ENCODE peak calls at places on chromosomes 7 and 10, in ten cellular contexts. One of them, this sample, is unnamed.

GRCh38 chr10:118832242-118832651 is 77.5 kb upstream of the CACUL1 start:
- DNase-seq in Caco-2: no peak
- DNase-seq in transverse colon: peak; percentile 57
- DNase-seq in AG04450: no peak
- DNase-seq in astrocyte of the spinal cord: no peak
- DNase-seq in NB4: peak; percentile 85
- DNase-seq in pancreas: peak; percentile 37
- DNase-seq in PC-9: no peak
- DNase-seq in fibroblast of lung: peak; percentile 15
- DNase-seq in AG09309: no peak
- DNase-seq in this sample: no peak

GRCh38 chr10:107476408-107476807 is 311.9 kb upstream of the SORCS1 start:
- DNase-seq in NB4: no peak
- DNase-seq in AG09309: no peak
- DNase-seq in transverse colon: no peak
- DNase-seq in AG04450: no peak
- DNase-seq in PC-9: no peak
- DNase-seq in astrocyte of the spinal cord: no peak
- DNase-seq in fibroblast of lung: no peak
- DNase-seq in Caco-2: no peak
- DNase-seq in pancreas: no peak
- DNase-seq in this sample: no peak

GRCh38 chr10:69123747-69124557 is at the start of gene VPS26A:
- DNase-seq in PC-9: peak; percentile 100
- DNase-seq in fibroblast of lung: peak; percentile 96
- DNase-seq in astrocyte of the spinal cord: peak; percentile 99
- DNase-seq in transverse colon: peak; percentile 99
- DNase-seq in AG09309: peak; percentile 90
- DNase-seq in Caco-2: peak; percentile 100
- DNase-seq in AG04450: peak; percentile 95
- DNase-seq in NB4: peak; percentile 99
- DNase-seq in pancreas: peak; percentile 99
- DNase-seq in this sample: peak; percentile 91

GRCh38 chr10:46992794-46993552 is 81.7 kb downstream of the PTPN20 start:
- DNase-seq in Caco-2: no peak
- DNase-seq in NB4: peak; percentile 63
- DNase-seq in fibroblast of lung: peak; percentile 34
- DNase-seq in astrocyte of the spinal cord: peak; percentile 47
- DNase-seq in pancreas: no peak
- DNase-seq in AG04450: no peak
- DNase-seq in AG09309: peak; percentile 13
- DNase-seq in transverse colon: peak; percentile 25
- DNase-seq in PC-9: no peak
- DNase-seq in this sample: no peak

GRCh38 chr10:103765981-103766380 is 89.4 kb downstream of the SH3PXD2A start:
- DNase-seq in AG04450: no peak
- DNase-seq in transverse colon: no peak
- DNase-seq in pancreas: no peak
- DNase-seq in AG09309: no peak
- DNase-seq in PC-9: peak; percentile 61
- DNase-seq in astrocyte of the spinal cord: peak; percentile 23
- DNase-seq in fibroblast of lung: peak; percentile 28
- DNase-seq in NB4: peak; percentile 30
- DNase-seq in Caco-2: no peak
- DNase-seq in this sample: no peak

GRCh38 chr7:78345293-78345692 is 546.7 kb downstream of the PHTF2 start:
- DNase-seq in PC-9: no peak
- DNase-seq in pancreas: no peak
- DNase-seq in astrocyte of the spinal cord: no peak
- DNase-seq in NB4: no peak
- DNase-seq in fibroblast of lung: no peak
- DNase-seq in AG04450: no peak
- DNase-seq in Caco-2: no peak
- DNase-seq in AG09309: no peak
- DNase-seq in transverse colon: no peak
- DNase-seq in this sample: no peak

GRCh38 chr10:47261121-47261520 is 38.9 kb upstream of the GDF10 start:
- DNase-seq in astrocyte of the spinal cord: no peak
- DNase-seq in fibroblast of lung: no peak
- DNase-seq in transverse colon: peak; percentile 9
- DNase-seq in AG04450: no peak
- DNase-seq in AG09309: no peak
- DNase-seq in pancreas: no peak
- DNase-seq in Caco-2: no peak
- DNase-seq in PC-9: no peak
- DNase-seq in NB4: peak; percentile 68
- DNase-seq in this sample: no peak

GRCh38 chr10:119654540-119654939 is 3.4 kb downstream of the BAG3 start:
- DNase-seq in PC-9: peak; percentile 52
- DNase-seq in astrocyte of the spinal cord: no peak
- DNase-seq in transverse colon: peak; percentile 62
- DNase-seq in fibroblast of lung: no peak
- DNase-seq in NB4: no peak
- DNase-seq in AG04450: no peak
- DNase-seq in Caco-2: no peak
- DNase-seq in AG09309: no peak
- DNase-seq in pancreas: peak; percentile 45
- DNase-seq in this sample: no peak

GRCh38 chr10:92304061-92304460 is 13.1 kb downstream of the MARCHF5 start:
- DNase-seq in fibroblast of lung: no peak
- DNase-seq in Caco-2: no peak
- DNase-seq in transverse colon: no peak
- DNase-seq in PC-9: no peak
- DNase-seq in NB4: no peak
- DNase-seq in astrocyte of the spinal cord: no peak
- DNase-seq in AG09309: no peak
- DNase-seq in AG04450: no peak
- DNase-seq in pancreas: no peak
- DNase-seq in this sample: no peak
- H3K4me3 ChIP-seq in fibroblast of lung: no peak overlapping the region
- H3K4me3 ChIP-seq in Caco-2: no peak overlapping the region
- H3K4me3 ChIP-seq in transverse colon: no peak overlapping the region
- H3K4me3 ChIP-seq in PC-9: no peak overlapping the region
- H3K4me3 ChIP-seq in NB4: no peak overlapping the region
- H3K4me3 ChIP-seq in astrocyte of the spinal cord: no peak overlapping the region
- H3K4me3 ChIP-seq in AG09309: no peak overlapping the region
- H3K4me3 ChIP-seq in AG04450: no peak overlapping the region
- H3K4me3 ChIP-seq in pancreas: no peak overlapping the region
- H3K4me3 ChIP-seq in this sample: no peak overlapping the region

DNA sequence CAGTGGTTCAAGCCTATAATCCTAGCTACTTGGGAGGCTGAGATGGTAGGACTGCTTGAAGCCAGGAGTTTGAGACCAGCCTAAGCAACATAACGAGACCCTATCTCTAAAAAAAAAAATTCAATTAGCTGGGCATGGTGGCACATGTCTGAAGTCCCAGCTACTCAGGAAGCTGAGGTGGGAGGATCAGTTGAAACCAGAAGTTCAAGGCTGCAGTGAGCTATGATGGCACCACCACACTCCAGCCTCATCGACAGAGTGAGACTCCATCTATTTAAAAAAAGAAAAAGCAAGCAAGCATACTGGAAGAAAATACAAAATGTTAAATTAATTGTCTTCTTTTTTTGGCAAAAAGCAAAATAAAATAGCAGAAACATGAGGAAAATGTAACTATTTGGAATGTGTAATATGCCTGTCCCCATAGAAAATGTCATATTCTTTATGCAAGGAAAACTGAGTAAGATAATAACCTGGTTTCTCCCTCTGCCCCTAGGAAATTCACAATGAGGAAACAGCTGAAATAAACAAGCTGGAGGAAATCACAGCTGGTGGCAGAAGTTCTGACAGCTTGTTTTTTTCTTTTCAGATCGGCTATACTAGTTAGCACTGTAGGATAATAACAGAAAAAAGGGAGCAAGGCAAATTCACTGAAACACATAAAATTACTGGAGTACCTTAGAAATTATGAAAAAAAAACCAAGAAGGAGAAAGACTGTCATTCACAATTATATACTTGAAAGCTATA is 48.5 kb downstream of the HERPUD2 start:
- DNase-seq in astrocyte of the spinal cord: no peak
- DNase-seq in NB4: peak; percentile 18
- DNase-seq in AG09309: no peak
- DNase-seq in transverse colon: no peak
- DNase-seq in pancreas: peak; percentile 37
- DNase-seq in PC-9: no peak
- DNase-seq in AG04450: no peak
- DNase-seq in Caco-2: no peak
- DNase-seq in fibroblast of lung: no peak
- DNase-seq in this sample: no peak
- H3K4me3 ChIP-seq in astrocyte of the spinal cord: no peak overlapping the region
- H3K4me3 ChIP-seq in NB4: no peak overlapping the region
- H3K4me3 ChIP-seq in AG09309: no peak overlapping the region
- H3K4me3 ChIP-seq in transverse colon: no peak overlapping the region
- H3K4me3 ChIP-seq in pancreas: no peak overlapping the region
- H3K4me3 ChIP-seq in PC-9: no peak overlapping the region
- H3K4me3 ChIP-seq in AG04450: no peak overlapping the region
- H3K4me3 ChIP-seq in Caco-2: no peak overlapping the region
- H3K4me3 ChIP-seq in fibroblast of lung: no peak overlapping the region
- H3K4me3 ChIP-seq in this sample: no peak overlapping the region

GRCh38 chr7:1045727-1046063 is 1.3 kb downstream of the GPR146 start:
- DNase-seq in NB4: no peak
- DNase-seq in astrocyte of the spinal cord: no peak
- DNase-seq in Caco-2: no peak
- DNase-seq in PC-9: no peak
- DNase-seq in AG04450: no peak
- DNase-seq in pancreas: no peak
- DNase-seq in transverse colon: no peak
- DNase-seq in fibroblast of lung: no peak
- DNase-seq in AG09309: no peak
- DNase-seq in this sample: no peak

GRCh38 chr7:1044189-1045037 is at the start of gene GPR146:
- DNase-seq in AG04450: peak; percentile 87
- DNase-seq in PC-9: peak; percentile 100
- DNase-seq in AG09309: peak; percentile 74
- DNase-seq in pancreas: peak; percentile 98
- DNase-seq in NB4: peak; percentile 99
- DNase-seq in astrocyte of the spinal cord: peak; percentile 95
- DNase-seq in fibroblast of lung: peak; percentile 93
- DNase-seq in transverse colon: peak; percentile 98
- DNase-seq in Caco-2: peak; percentile 97
- DNase-seq in this sample: peak; percentile 82

GRCh38 chr7:1042161-1042833 is 2.0 kb upstream of the GPR146 start:
- DNase-seq in NB4: peak; percentile 43
- DNase-seq in AG09309: no peak
- DNase-seq in astrocyte of the spinal cord: no peak
- DNase-seq in transverse colon: no peak
- DNase-seq in AG04450: no peak
- DNase-seq in fibroblast of lung: no peak
- DNase-seq in PC-9: no peak
- DNase-seq in pancreas: no peak
- DNase-seq in Caco-2: no peak
- DNase-seq in this sample: no peak

GRCh38 chr7:1045038-1045726 is 836 bp downstream of the GPR146 start:
- DNase-seq in AG09309: no peak
- DNase-seq in fibroblast of lung: no peak
- DNase-seq in Caco-2: no peak
- DNase-seq in PC-9: no peak
- DNase-seq in AG04450: no peak
- DNase-seq in transverse colon: no peak
- DNase-seq in NB4: no peak
- DNase-seq in astrocyte of the spinal cord: no peak
- DNase-seq in pancreas: no peak
- DNase-seq in this sample: no peak

DNA sequence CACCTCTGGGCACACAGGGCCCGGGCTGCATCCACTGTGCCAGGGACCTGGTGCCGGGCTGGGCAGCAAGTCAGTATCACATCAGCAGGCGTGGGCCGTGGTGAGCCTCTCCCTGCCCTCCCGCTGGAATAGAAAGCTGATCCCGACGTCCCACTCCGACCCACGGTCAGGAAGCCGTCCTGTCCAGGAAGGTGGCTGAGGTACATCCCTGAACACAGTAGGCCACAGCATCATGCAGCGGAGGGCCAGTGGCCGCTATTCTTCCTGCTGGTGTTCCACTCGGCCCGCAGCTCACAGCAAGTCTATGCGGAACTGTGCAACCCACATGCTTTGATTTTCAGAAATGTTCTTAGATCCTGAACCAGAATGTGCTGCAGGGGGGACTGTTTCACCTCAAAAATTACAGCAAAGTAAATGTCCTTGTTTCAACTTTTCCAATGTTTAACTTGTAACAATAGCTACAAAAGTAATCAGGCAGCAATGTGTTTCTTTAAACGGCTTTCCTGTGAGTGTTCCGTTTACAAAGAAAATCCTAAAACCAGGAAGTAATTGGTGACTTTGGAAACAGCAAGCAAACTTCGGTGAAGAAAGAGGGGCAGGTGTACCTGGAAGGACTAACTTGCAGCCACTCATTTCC is 676 bp upstream of the GPR146 start:
- DNase-seq in astrocyte of the spinal cord: no peak
- DNase-seq in transverse colon: peak; percentile 37
- DNase-seq in AG04450: no peak
- DNase-seq in pancreas: no peak
- DNase-seq in AG09309: no peak
- DNase-seq in NB4: no peak
- DNase-seq in fibroblast of lung: no peak
- DNase-seq in PC-9: peak; percentile 40
- DNase-seq in Caco-2: no peak
- DNase-seq in this sample: no peak
- H3K4me3 ChIP-seq in astrocyte of the spinal cord: peak overlapping the region; percentile 32
- H3K4me3 ChIP-seq in transverse colon: peak overlapping the region; percentile 78
- H3K4me3 ChIP-seq in AG04450: peak overlapping the region; percentile 54
- H3K4me3 ChIP-seq in pancreas: no peak overlapping the region
- H3K4me3 ChIP-seq in AG09309: peak overlapping the region; percentile 44
- H3K4me3 ChIP-seq in NB4: peak overlapping the region; percentile 26
- H3K4me3 ChIP-seq in fibroblast of lung: peak overlapping the region; percentile 45
- H3K4me3 ChIP-seq in PC-9: peak overlapping the region; percentile 57
- H3K4me3 ChIP-seq in Caco-2: peak overlapping the region; percentile 18
- H3K4me3 ChIP-seq in this sample: peak overlapping the region; percentile 15

DNA sequence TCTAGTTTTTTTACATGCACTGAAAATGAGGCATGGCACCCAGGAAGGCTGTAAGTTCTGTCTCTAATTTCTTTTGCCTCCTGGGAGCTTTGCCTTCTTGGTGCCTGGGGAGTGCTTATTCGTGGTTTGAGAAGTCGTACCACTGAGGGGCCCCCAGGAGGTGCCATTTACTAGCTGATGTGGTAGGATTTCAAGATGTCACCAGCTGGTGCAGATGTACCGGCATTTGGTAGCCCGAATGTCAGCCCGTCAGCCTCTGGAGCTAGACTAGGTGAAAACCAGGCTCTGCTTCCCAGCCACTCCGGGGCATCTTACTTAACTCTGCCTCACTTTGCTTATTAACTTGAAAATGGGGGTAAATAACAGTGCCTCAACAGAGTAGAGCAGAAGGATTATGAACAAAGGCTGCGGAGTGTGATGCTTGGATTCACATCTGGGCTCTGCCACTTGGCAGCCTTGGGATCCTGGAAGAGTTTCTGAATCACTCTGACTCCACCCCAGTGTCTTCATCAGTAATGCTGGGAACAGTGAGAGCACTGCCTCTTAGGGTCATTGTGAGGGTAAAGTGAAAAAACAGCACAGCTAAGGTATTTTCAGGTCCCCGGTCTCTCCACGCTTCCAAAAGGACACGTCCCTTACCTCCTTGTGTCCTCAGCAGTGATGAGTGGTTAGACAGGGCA is 31.4 kb upstream of the BTBD16 start:
- DNase-seq in NB4: peak; percentile 25
- DNase-seq in Caco-2: no peak
- DNase-seq in AG09309: peak; percentile 35
- DNase-seq in pancreas: no peak
- DNase-seq in fibroblast of lung: peak; percentile 27
- DNase-seq in AG04450: no peak
- DNase-seq in PC-9: no peak
- DNase-seq in astrocyte of the spinal cord: peak; percentile 19
- DNase-seq in transverse colon: no peak
- DNase-seq in this sample: no peak
- H3K4me3 ChIP-seq in NB4: no peak overlapping the region
- H3K4me3 ChIP-seq in Caco-2: no peak overlapping the region
- H3K4me3 ChIP-seq in AG09309: no peak overlapping the region
- H3K4me3 ChIP-seq in pancreas: no peak overlapping the region
- H3K4me3 ChIP-seq in fibroblast of lung: no peak overlapping the region
- H3K4me3 ChIP-seq in AG04450: no peak overlapping the region
- H3K4me3 ChIP-seq in PC-9: no peak overlapping the region
- H3K4me3 ChIP-seq in astrocyte of the spinal cord: no peak overlapping the region
- H3K4me3 ChIP-seq in transverse colon: no peak overlapping the region
- H3K4me3 ChIP-seq in this sample: no peak overlapping the region